ENCODE peak calls at places on chromosomes 13 and 19, in five cellular contexts. V is ascending aorta, C is Peyer's patch, B is brain microvascular endothelial cell, W is Caco-2. Q is an unnamed sample.

GRCh38 chr13:20544186-20544914 is 18.7 kb upstream of the CRYL1 start:
- DNase-seq in W (no peak), V (no peak), B (no peak), C (no peak), Q (no peak)

GRCh38 chr13:113413178-113413897 is 40.0 kb downstream of the ADPRHL1 start:
- DNase-seq in C (no peak), W (no peak), B (no peak), V (peak; percentile 91), Q (no peak)

GRCh38 chr19:10270180-10270615 is 722 bp upstream of the ICAM1 start:
- DNase-seq in V (peak; percentile 87), B (no peak), C (peak; percentile 91), W (no peak), Q (no peak)

GRCh38 chr13:38763446-38764381 is 76.8 kb downstream of the FREM2 start:
- DNase-seq in V (no peak), B (peak; percentile 28), W (peak; percentile 70), C (no peak), Q (peak; percentile 24)

GRCh38 chr19:4447327-4448146 is 10.1 kb downstream of the UBXN6 start:
- DNase-seq in C (no peak), W (no peak), B (no peak), V (no peak), Q (no peak)

GRCh38 chr13:42836930-42837329 is 55.5 kb downstream of the FAM216B start:
- DNase-seq in B (peak; percentile 68), W (peak; percentile 59), V (no peak), C (no peak), Q (no peak)

GRCh38 chr13:32381539-32381938 is 46.4 kb downstream of the N4BP2L1 start:
- DNase-seq in C (no peak), B (peak; percentile 14), V (no peak), W (peak; percentile 42), Q (peak; percentile 11)

GRCh38 chr13:45989607-45990006 is 62.9 kb downstream of the ZC3H13 start:
- DNase-seq in B (peak; percentile 0), W (no peak), C (no peak), V (no peak), Q (peak; percentile 62)

GRCh38 chr13:49821216-49821820 is 28.8 kb upstream of the KPNA3 start:
- DNase-seq in B (no peak), W (no peak), C (no peak), V (no peak), Q (no peak)

GRCh38 chr19:5020368-5020767 is 51.5 kb downstream of the KDM4B start:
- DNase-seq in W (no peak), V (no peak), B (no peak), C (no peak), Q (no peak)

GRCh38 chr19:42396542-42397314 is 6.6 kb upstream of the CNFN start:
- DNase-seq in V (peak; percentile 99), W (peak; percentile 100), C (peak; percentile 93), B (peak; percentile 100), Q (peak; percentile 98)

GRCh38 chr19:38209152-38209551 is 14.9 kb downstream of the DPF1 start:
- DNase-seq in B (no peak), C (no peak), V (no peak), W (no peak), Q (no peak)

GRCh38 chr19:15101479-15102082 is 5.6 kb upstream of the SYDE1 start:
- DNase-seq in B (peak; percentile 53), C (peak; percentile 30), V (no peak), W (peak; percentile 48), Q (peak; percentile 4)

GRCh38 chr19:14561832-14562351 is 10.0 kb downstream of the NDUFB7 start:
- DNase-seq in W (no peak), V (peak; percentile 80), B (peak; percentile 49), C (no peak), Q (no peak)

GRCh38 chr19:10134040-10134439 is 14.3 kb upstream of the EIF3G start:
- DNase-seq in B (no peak), C (no peak), V (no peak), W (no peak), Q (no peak)

GRCh38 chr13:24741016-24741662 is 22.8 kb upstream of the RNF17 start:
- DNase-seq in W (no peak), C (no peak), B (no peak), V (no peak), Q (no peak)

GRCh38 chr13:113087923-113088690 is 17.5 kb upstream of the F7 start:
- DNase-seq in C (no peak), B (no peak), V (no peak), W (no peak), Q (no peak)

GRCh38 chr19:19900124-19900523 is 622 bp upstream of the ZNF93 start:
- DNase-seq in V (no peak), C (no peak), B (peak; percentile 66), W (no peak), Q (peak; percentile 40)

GRCh38 chr13:49956131-49956530 is 20.0 kb upstream of the SPRYD7 start:
- DNase-seq in B (no peak), C (no peak), W (no peak), V (no peak), Q (no peak)

GRCh38 chr13:80341771-80342271 is 895 bp upstream of the SPRY2 start:
- DNase-seq in C (no peak), W (peak; percentile 59), B (peak; percentile 40), V (peak; percentile 75), Q (no peak)

GRCh38 chr13:30972888-30973377 is 40.5 kb downstream of the TEX26 start:
- DNase-seq in V (no peak), C (no peak), B (no peak), W (peak; percentile 59), Q (peak; percentile 79)

GRCh38 chr19:17996826-17997316 is 11.1 kb upstream of the ARRDC2 start:
- DNase-seq in V (peak; percentile 93), C (peak; percentile 82), B (peak; percentile 68), W (peak; percentile 91), Q (no peak)
- TF ChIP-seq CTCF in V (peak; percentile 98), C (peak; percentile 98), B (peak; percentile 96), W (peak; percentile 92), Q (peak; percentile 91)

GRCh38 chr19:47020132-47020805 is 632 bp downstream of the NPAS1 start:
- DNase-seq in W (no peak), B (no peak), V (no peak), C (no peak), Q (no peak)

GRCh38 chr19:47021536-47022139 is 2.0 kb downstream of the NPAS1 start:
- DNase-seq in C (no peak), B (no peak), W (peak; percentile 55), V (no peak), Q (no peak)

GRCh38 chr19:47019431-47020041 is at the start of gene NPAS1:
- DNase-seq in C (no peak), B (no peak), W (peak; percentile 57), V (no peak), Q (no peak)

GRCh38 chr19:47022140-47022536 is 2.5 kb downstream of the NPAS1 start:
- DNase-seq in C (no peak), V (no peak), B (no peak), W (no peak), Q (no peak)

DNA sequence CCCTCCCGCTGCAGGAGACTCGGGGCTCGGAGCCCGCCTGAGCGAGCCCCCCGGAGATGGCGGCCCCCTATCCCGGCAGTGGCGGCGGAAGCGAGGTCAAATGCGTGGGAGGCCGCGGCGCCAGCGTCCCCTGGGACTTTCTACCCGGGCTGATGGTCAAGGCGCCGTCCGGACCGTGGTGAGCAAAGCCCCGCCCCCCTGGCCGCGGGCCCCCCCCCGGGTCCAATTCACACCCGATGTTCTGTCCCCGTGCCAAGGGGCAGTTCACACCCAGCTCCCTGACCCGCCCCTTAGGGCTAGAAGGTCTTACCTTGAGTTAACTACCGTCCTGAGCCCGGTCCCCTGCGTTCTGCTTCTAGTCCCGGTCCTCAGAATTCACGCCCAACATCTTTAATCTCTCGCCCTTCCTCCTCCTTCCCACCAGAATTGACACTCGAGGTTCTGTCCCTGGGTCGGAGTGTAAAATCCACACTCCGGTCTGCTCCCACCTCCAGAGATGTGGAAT is 1.4 kb downstream of the NPAS1 start:
- DNase-seq in V (no peak), C (no peak), B (no peak), W (peak; percentile 45), Q (no peak)
- H3K4me3 ChIP-seq in V (peak overlapping the region; percentile 54), C (peak overlapping the region; percentile 35), B (peak overlapping the region; percentile 32), W (peak overlapping the region; percentile 41), Q (peak overlapping the region; percentile 16)

GRCh38 chr19:51783373-51783772 is 11.6 kb upstream of the FPR3 start:
- DNase-seq in C (no peak), V (no peak), B (peak; percentile 8), W (peak; percentile 7), Q (no peak)
- TF ChIP-seq CTCF in C (no peak), V (no peak), B (peak; percentile 47), W (no peak), Q (peak; percentile 24)

DNA sequence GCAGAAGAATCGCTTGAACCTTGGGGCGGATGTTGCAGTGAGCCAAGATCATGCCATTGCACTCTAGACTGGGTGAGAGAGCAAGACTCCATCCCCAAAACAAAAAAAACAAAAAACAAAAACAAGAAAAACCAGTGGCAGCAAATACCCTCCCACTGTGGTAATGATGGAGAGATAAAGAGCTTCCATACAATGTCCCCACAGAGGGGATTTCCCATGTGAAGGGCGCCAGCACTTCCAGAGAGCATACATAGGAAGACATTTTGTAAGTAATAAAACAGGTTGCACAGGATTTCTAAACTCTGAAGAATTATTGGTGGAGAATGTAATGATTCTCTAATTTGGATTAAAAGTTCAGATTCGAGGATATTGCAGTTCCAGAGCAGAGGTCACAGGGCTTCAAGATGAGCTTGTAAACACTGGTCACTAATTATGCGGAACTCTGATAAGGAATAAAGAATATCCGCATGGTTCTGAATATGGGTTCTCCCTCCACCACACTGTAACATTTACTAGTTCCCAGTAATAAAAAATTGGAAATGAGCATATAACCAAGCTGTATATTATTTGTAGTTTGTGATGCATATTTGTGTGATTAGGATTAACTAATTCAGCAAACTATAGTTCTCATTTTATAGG is 290.1 kb upstream of the SLC10A2 start:
- DNase-seq in B (no peak), V (no peak), W (no peak), C (no peak), Q (no peak)
- H3K4me3 ChIP-seq in B (no peak overlapping the region), V (no peak overlapping the region), W (no peak overlapping the region), C (no peak overlapping the region), Q (no peak overlapping the region)